ENCODE peak calls at places on chromosomes 12 and 14, in nine cellular contexts. S is psoas muscle; O is naive thymus-derived CD4-positive, alpha-beta T cell; K is activated T-helper 17 cell treated with anti-CD3 and anti-CD28 coated beads, Interleukin-2, amount 50 U/mL, for 72 hours; A is GM23338; M is aorta; Z is activated T-cell treated with anti-CD3 and anti-CD28 coated beads, Interleukin-2, amount 50 U/mL, for 4 hours; B is IMR-90; N is left cardiac atrium. E is an unnamed sample.

GRCh38 chr12:54701940-54702592 is 53.9 kb upstream of the DCD start:
- ATAC-seq in S (no peak), O (peak), K (peak), A (peak), M (no peak), Z (no peak), B (peak), N (peak), E (no peak)

GRCh38 chr12:32671930-32672785 is 6.9 kb upstream of the DNM1L start:
- ATAC-seq in S (peak), O (no peak), K (no peak), A (peak), M (peak), Z (no peak), B (peak), N (peak), E (peak)

GRCh38 chr12:66453837-66454236 is 151.5 kb downstream of the HELB start:
- ATAC-seq in S (no peak), O (no peak), K (peak), A (no peak), M (no peak), Z (no peak), B (no peak), N (no peak), E (no peak)

GRCh38 chr12:6171409-6172015 is 28.7 kb upstream of the CD9 start:
- ATAC-seq in S (peak), O (no peak), K (no peak), A (no peak), M (peak), Z (no peak), B (no peak), N (peak), E (peak)

GRCh38 chr12:49930515-49931288 is 19.8 kb upstream of the AQP2 start:
- ATAC-seq in S (no peak), O (no peak), K (peak), A (no peak), M (no peak), Z (peak), B (peak), N (no peak), E (peak)

GRCh38 chr14:95609398-95609990 is 74.6 kb downstream of the GLRX5 start:
- ATAC-seq in S (no peak), O (no peak), K (no peak), A (peak), M (no peak), Z (no peak), B (peak), N (no peak), E (no peak)

GRCh38 chr12:66066071-66066928 is 64.2 kb downstream of the LLPH start:
- ATAC-seq in S (no peak), O (no peak), K (no peak), A (no peak), M (no peak), Z (peak), B (peak), N (no peak), E (no peak)

GRCh38 chr14:106586098-106586704 is 1059.8 kb downstream of the TMEM121 start:
- ATAC-seq in S (no peak), O (peak), K (peak), A (no peak), M (no peak), Z (peak), B (no peak), N (no peak), E (no peak)

GRCh38 chr12:48750769-48751356 is 34.4 kb upstream of the CCNT1 start:
- ATAC-seq in S (no peak), O (no peak), K (peak), A (no peak), M (no peak), Z (peak), B (no peak), N (no peak), E (no peak)

GRCh38 chr12:67921286-67921685 is 68.0 kb upstream of the IFNG-AS1 start:
- ATAC-seq in S (no peak), O (no peak), K (no peak), A (no peak), M (no peak), Z (no peak), B (no peak), N (no peak), E (no peak)

GRCh38 chr14:92549096-92549852 is 35.7 kb downstream of the RIN3 start:
- ATAC-seq in S (peak), O (no peak), K (no peak), A (peak), M (peak), Z (no peak), B (no peak), N (peak), E (peak)

GRCh38 chr14:101705733-101706508 is 55.6 kb upstream of the PPP2R5C start:
- ATAC-seq in S (peak), O (peak), K (peak), A (peak), M (peak), Z (peak), B (no peak), N (peak), E (peak)

GRCh38 chr12:113700943-113701342 is 229.3 kb upstream of the LHX5 start:
- ATAC-seq in S (no peak), O (no peak), K (no peak), A (peak), M (no peak), Z (no peak), B (peak), N (no peak), E (no peak)

GRCh38 chr12:57258977-57259970 is 8.3 kb upstream of the STAC3 start:
- ATAC-seq in S (peak), O (no peak), K (no peak), A (no peak), M (no peak), Z (no peak), B (peak), N (peak), E (no peak)

GRCh38 chr14:90805662-90806548 is 10.3 kb downstream of the TTC7B start:
- ATAC-seq in S (peak), O (no peak), K (no peak), A (no peak), M (no peak), Z (no peak), B (no peak), N (peak), E (no peak)

GRCh38 chr12:109209082-109209481 is 92.7 kb downstream of the ACACB start:
- ATAC-seq in S (peak), O (no peak), K (no peak), A (no peak), M (no peak), Z (no peak), B (no peak), N (no peak), E (no peak)

GRCh38 chr12:68998036-68998435 is 65.1 kb upstream of the CPM start:
- ATAC-seq in S (no peak), O (no peak), K (no peak), A (no peak), M (no peak), Z (no peak), B (no peak), N (no peak), E (no peak)

GRCh38 chr14:77184396-77185092 is 2.9 kb downstream of the TMEM63C start:
- ATAC-seq in S (no peak), O (no peak), K (no peak), A (no peak), M (no peak), Z (no peak), B (no peak), N (no peak), E (no peak)